ENCODE peak calls at places on chromosomes 3 and 15, in eight cellular contexts. One of them, this sample, is unnamed.

GRCh38 chr15:57235865-57236264 is 140.4 kb upstream of the CGNL1 start:
- DNase-seq in body of pancreas: no peak
- DNase-seq in HCT116: no peak
- DNase-seq in uterus: no peak
- DNase-seq in IMR-90: peak; percentile 86
- DNase-seq in A549: peak; percentile 68
- DNase-seq in sigmoid colon: no peak
- DNase-seq in tibial nerve: no peak
- DNase-seq in this sample: no peak

GRCh38 chr15:34122771-34123183 is 20.9 kb downstream of the PGBD4 start:
- DNase-seq in tibial nerve: no peak
- DNase-seq in A549: no peak
- DNase-seq in IMR-90: peak; percentile 97
- DNase-seq in uterus: no peak
- DNase-seq in HCT116: no peak
- DNase-seq in sigmoid colon: no peak
- DNase-seq in body of pancreas: no peak
- DNase-seq in this sample: no peak

GRCh38 chr3:94423566-94423965 is 360.7 kb downstream of the NSUN3 start:
- DNase-seq in IMR-90: peak; percentile 85
- DNase-seq in A549: no peak
- DNase-seq in tibial nerve: no peak
- DNase-seq in sigmoid colon: no peak
- DNase-seq in uterus: no peak
- DNase-seq in HCT116: no peak
- DNase-seq in body of pancreas: no peak
- DNase-seq in this sample: no peak

GRCh38 chr3:36147934-36148333 is 232.4 kb upstream of the STAC start:
- DNase-seq in A549: no peak
- DNase-seq in tibial nerve: no peak
- DNase-seq in uterus: no peak
- DNase-seq in HCT116: no peak
- DNase-seq in IMR-90: no peak
- DNase-seq in sigmoid colon: no peak
- DNase-seq in body of pancreas: no peak
- DNase-seq in this sample: no peak

GRCh38 chr15:31434418-31435255 is 108.0 kb downstream of the KLF13 start:
- DNase-seq in tibial nerve: no peak
- DNase-seq in HCT116: no peak
- DNase-seq in uterus: no peak
- DNase-seq in sigmoid colon: peak; percentile 74
- DNase-seq in body of pancreas: peak; percentile 48
- DNase-seq in A549: no peak
- DNase-seq in IMR-90: peak; percentile 93
- DNase-seq in this sample: peak; percentile 82

GRCh38 chr3:128482175-128482856 is 10.7 kb downstream of the GATA2 start:
- DNase-seq in tibial nerve: no peak
- DNase-seq in HCT116: no peak
- DNase-seq in A549: no peak
- DNase-seq in body of pancreas: no peak
- DNase-seq in IMR-90: peak; percentile 68
- DNase-seq in sigmoid colon: no peak
- DNase-seq in uterus: no peak
- DNase-seq in this sample: no peak

GRCh38 chr3:98454929-98455328 is 8.1 kb upstream of the OR5K1 start:
- DNase-seq in uterus: no peak
- DNase-seq in body of pancreas: no peak
- DNase-seq in IMR-90: no peak
- DNase-seq in A549: no peak
- DNase-seq in sigmoid colon: no peak
- DNase-seq in tibial nerve: no peak
- DNase-seq in HCT116: no peak
- DNase-seq in this sample: no peak

GRCh38 chr3:160665784-160666526 is 11.0 kb upstream of the ARL14 start:
- DNase-seq in A549: no peak
- DNase-seq in uterus: no peak
- DNase-seq in IMR-90: peak; percentile 91
- DNase-seq in HCT116: no peak
- DNase-seq in sigmoid colon: no peak
- DNase-seq in tibial nerve: no peak
- DNase-seq in body of pancreas: no peak
- DNase-seq in this sample: no peak

GRCh38 chr3:123782488-123782887 is 101.6 kb downstream of the MYLK start:
- DNase-seq in body of pancreas: no peak
- DNase-seq in sigmoid colon: no peak
- DNase-seq in tibial nerve: no peak
- DNase-seq in uterus: no peak
- DNase-seq in A549: no peak
- DNase-seq in HCT116: no peak
- DNase-seq in IMR-90: no peak
- DNase-seq in this sample: no peak

GRCh38 chr3:123780656-123781055 is 103.5 kb downstream of the MYLK start:
- DNase-seq in sigmoid colon: no peak
- DNase-seq in A549: no peak
- DNase-seq in body of pancreas: no peak
- DNase-seq in tibial nerve: no peak
- DNase-seq in uterus: no peak
- DNase-seq in HCT116: no peak
- DNase-seq in IMR-90: peak; percentile 72
- DNase-seq in this sample: no peak

GRCh38 chr3:123783050-123783724 is 100.9 kb downstream of the MYLK start:
- DNase-seq in IMR-90: peak; percentile 43
- DNase-seq in A549: no peak
- DNase-seq in body of pancreas: no peak
- DNase-seq in HCT116: no peak
- DNase-seq in tibial nerve: no peak
- DNase-seq in uterus: no peak
- DNase-seq in sigmoid colon: no peak
- DNase-seq in this sample: no peak

GRCh38 chr3:123781138-123781537 is 103.0 kb downstream of the MYLK start:
- DNase-seq in body of pancreas: no peak
- DNase-seq in IMR-90: no peak
- DNase-seq in tibial nerve: no peak
- DNase-seq in A549: no peak
- DNase-seq in uterus: no peak
- DNase-seq in HCT116: no peak
- DNase-seq in sigmoid colon: no peak
- DNase-seq in this sample: no peak

DNA sequence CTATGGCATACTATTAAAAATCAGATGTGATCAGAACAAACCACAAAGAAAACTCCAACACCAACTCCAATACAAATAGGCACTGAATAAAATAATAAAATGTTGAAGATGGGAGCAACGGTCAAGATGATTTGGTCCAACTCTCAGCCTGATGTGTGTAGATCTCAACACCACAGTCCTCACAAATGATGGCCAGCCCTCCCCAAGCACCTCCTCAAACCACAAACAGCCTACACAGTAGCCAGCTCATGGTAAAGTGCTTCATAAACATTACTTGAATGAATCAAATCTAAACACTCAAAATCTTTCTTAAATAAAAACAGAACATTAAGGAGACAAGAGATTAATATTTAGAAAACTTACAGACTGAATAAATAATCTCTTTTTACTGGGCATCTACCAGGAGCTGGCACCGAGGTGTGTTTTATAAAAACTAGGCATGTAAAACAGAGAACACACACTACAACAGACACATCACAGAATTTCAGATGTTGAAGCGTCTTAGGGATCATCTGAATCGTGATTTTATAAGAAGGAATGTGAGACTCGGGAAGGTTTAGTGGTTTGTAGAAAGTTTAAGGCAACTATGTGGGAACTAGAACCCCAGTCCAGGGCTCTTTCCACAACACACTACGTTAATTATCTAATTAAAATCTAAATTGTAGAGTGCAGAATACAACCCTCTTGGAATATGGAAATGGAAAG is 102.4 kb downstream of the MYLK start:
- DNase-seq in sigmoid colon: no peak
- DNase-seq in A549: no peak
- DNase-seq in body of pancreas: no peak
- DNase-seq in uterus: no peak
- DNase-seq in tibial nerve: no peak
- DNase-seq in HCT116: no peak
- DNase-seq in IMR-90: peak; percentile 87
- DNase-seq in this sample: no peak
- H3K27ac ChIP-seq in sigmoid colon: peak overlapping the region; percentile 75
- H3K27ac ChIP-seq in A549: no peak overlapping the region
- H3K27ac ChIP-seq in body of pancreas: no peak overlapping the region
- H3K27ac ChIP-seq in uterus: no peak overlapping the region
- H3K27ac ChIP-seq in tibial nerve: no peak overlapping the region
- H3K27ac ChIP-seq in HCT116: no peak overlapping the region
- H3K27ac ChIP-seq in IMR-90: peak overlapping the region; percentile 40
- H3K27ac ChIP-seq in this sample: no peak overlapping the region

GRCh38 chr3:46453526-46454208 is 11.0 kb downstream of the LTF start:
- DNase-seq in tibial nerve: no peak
- DNase-seq in IMR-90: no peak
- DNase-seq in uterus: no peak
- DNase-seq in body of pancreas: no peak
- DNase-seq in A549: no peak
- DNase-seq in sigmoid colon: no peak
- DNase-seq in HCT116: no peak
- DNase-seq in this sample: no peak

GRCh38 chr3:46454606-46455005 is 10.1 kb downstream of the LTF start:
- DNase-seq in sigmoid colon: no peak
- DNase-seq in uterus: no peak
- DNase-seq in body of pancreas: no peak
- DNase-seq in tibial nerve: no peak
- DNase-seq in HCT116: no peak
- DNase-seq in IMR-90: no peak
- DNase-seq in A549: no peak
- DNase-seq in this sample: no peak

GRCh38 chr3:46456118-46456517 is 8.6 kb downstream of the LTF start:
- DNase-seq in HCT116: no peak
- DNase-seq in sigmoid colon: no peak
- DNase-seq in tibial nerve: no peak
- DNase-seq in uterus: no peak
- DNase-seq in IMR-90: no peak
- DNase-seq in body of pancreas: no peak
- DNase-seq in A549: no peak
- DNase-seq in this sample: no peak

GRCh38 chr3:46455231-46456115 is 9.2 kb downstream of the LTF start:
- DNase-seq in body of pancreas: no peak
- DNase-seq in uterus: no peak
- DNase-seq in tibial nerve: no peak
- DNase-seq in sigmoid colon: no peak
- DNase-seq in HCT116: no peak
- DNase-seq in A549: no peak
- DNase-seq in IMR-90: no peak
- DNase-seq in this sample: no peak

DNA sequence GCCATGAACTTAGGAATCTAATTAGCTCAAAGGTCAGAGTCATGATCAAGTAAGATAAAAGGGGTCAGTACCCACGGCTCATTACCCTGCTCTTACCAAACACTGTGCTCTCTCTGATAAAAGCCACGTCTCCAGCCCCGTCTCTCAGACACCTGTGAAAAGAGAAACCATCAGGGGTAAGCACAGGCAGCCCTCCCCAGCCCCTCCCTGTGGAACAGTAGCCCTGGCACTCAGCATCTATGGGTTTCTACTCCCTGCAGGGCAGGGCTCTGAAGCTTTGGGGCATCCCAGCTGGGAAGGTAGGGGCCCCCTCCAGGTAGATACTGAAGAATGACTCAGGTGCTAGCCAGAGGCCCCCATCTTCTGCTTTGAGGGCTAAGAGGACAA is 10.5 kb downstream of the LTF start:
- DNase-seq in sigmoid colon: no peak
- DNase-seq in tibial nerve: no peak
- DNase-seq in body of pancreas: no peak
- DNase-seq in IMR-90: no peak
- DNase-seq in A549: no peak
- DNase-seq in uterus: no peak
- DNase-seq in HCT116: no peak
- DNase-seq in this sample: no peak
- TF ChIP-seq POLR2A in sigmoid colon: no peak
- TF ChIP-seq POLR2A in tibial nerve: no peak
- TF ChIP-seq POLR2A in body of pancreas: no peak
- TF ChIP-seq POLR2A in IMR-90: no peak
- TF ChIP-seq POLR2A in A549: no peak
- TF ChIP-seq POLR2A in uterus: no peak
- TF ChIP-seq POLR2A in HCT116: no peak
- TF ChIP-seq POLR2A in this sample: no peak

DNA sequence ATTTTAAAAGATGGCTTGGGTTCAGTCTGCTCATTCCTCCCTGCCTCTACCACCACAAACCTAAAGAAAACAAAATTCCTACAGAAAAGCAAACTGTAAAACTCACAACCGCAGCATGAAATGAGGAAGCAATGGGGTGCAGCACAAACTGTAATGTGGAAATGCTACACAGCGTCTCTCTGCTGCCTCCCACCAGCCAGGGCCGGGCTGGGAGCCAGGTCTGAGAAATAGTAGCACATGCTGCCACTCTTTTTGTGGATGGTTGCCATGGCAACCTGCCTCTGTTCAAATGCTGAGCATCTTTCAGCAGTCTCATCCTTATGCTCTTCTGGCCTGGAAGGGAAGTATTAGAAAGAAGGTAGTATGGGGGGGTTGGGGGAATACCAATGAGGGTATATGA is 55.4 kb downstream of the EOMES start:
- DNase-seq in uterus: peak; percentile 19
- DNase-seq in IMR-90: peak; percentile 80
- DNase-seq in body of pancreas: peak; percentile 37
- DNase-seq in HCT116: no peak
- DNase-seq in sigmoid colon: peak; percentile 82
- DNase-seq in A549: peak; percentile 25
- DNase-seq in tibial nerve: peak; percentile 54
- DNase-seq in this sample: peak; percentile 70
- H3K27ac ChIP-seq in uterus: no peak overlapping the region
- H3K27ac ChIP-seq in IMR-90: no peak overlapping the region
- H3K27ac ChIP-seq in body of pancreas: no peak overlapping the region
- H3K27ac ChIP-seq in HCT116: no peak overlapping the region
- H3K27ac ChIP-seq in sigmoid colon: no peak overlapping the region
- H3K27ac ChIP-seq in A549: no peak overlapping the region
- H3K27ac ChIP-seq in tibial nerve: no peak overlapping the region
- H3K27ac ChIP-seq in this sample: peak overlapping the region; percentile 5

DNA sequence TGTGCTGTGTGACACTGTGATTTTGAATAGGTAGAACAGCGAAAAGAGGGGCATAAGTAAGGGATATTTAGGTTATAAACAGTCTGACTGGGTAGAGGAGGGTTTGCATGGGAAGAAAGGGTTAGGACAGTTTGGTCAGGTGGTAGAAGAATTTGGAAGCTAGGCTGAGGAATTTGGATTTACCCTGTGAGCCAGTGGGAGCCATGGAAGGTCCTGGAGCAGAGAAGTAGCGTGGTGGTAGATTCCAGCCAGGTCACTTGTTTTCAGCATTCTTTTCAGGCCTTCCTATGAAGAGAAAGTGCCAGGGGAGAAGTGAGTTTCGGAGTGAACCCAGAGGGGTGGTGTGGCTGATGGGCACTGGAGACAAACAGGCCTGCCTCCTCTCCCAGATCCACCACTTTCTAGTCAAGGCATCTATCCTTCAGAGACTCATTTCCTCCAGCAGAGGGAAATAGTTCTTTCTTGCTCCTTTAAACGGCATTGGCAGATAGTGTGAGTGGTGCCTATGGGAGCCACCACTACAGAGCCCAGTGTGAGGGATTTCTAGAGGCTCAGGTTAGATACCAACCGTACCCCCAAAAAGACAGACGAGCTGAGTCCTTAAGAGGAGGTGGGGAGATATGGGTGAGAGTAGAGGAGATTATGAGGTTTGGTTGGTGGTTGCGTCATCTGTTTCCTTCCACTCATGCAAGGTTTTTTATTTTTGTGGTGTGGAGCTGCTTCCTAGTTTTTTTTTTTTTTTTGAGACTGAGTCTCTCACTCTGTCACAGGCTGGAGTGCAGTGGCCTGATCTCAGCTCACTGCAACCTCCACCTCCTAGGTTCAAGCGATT is 21.2 kb downstream of the PXK start:
- DNase-seq in tibial nerve: no peak
- DNase-seq in IMR-90: peak; percentile 39
- DNase-seq in body of pancreas: no peak
- DNase-seq in uterus: no peak
- DNase-seq in A549: no peak
- DNase-seq in sigmoid colon: no peak
- DNase-seq in HCT116: no peak
- DNase-seq in this sample: no peak
- TF ChIP-seq POLR2A in tibial nerve: no peak
- TF ChIP-seq POLR2A in IMR-90: no peak
- TF ChIP-seq POLR2A in body of pancreas: no peak
- TF ChIP-seq POLR2A in uterus: no peak
- TF ChIP-seq POLR2A in A549: no peak
- TF ChIP-seq POLR2A in sigmoid colon: no peak
- TF ChIP-seq POLR2A in HCT116: no peak
- TF ChIP-seq POLR2A in this sample: no peak